ENCODE peak calls at places on chromosomes 12 and 14, in ten cellular contexts. H, A, J, B, V, Q, E, F, M and K are unnamed samples.

GRCh38 chr12:31819427-31819826 is 90.6 kb upstream of the AMN1 start:
- DNase-seq in H (no peak), A (no peak), J (no peak), B (no peak), V (no peak), Q (no peak), E (no peak), F (no peak), M (no peak), K (no peak)

GRCh38 chr12:45637706-45638105 is 91.8 kb upstream of the ARID2 start:
- DNase-seq in H (peak), A (peak), J (no peak), B (no peak), V (no peak), Q (no peak), E (no peak), F (no peak), M (peak), K (peak)

GRCh38 chr14:96349286-96350075 is 13.7 kb downstream of the ATG2B start:
- DNase-seq in H (no peak), A (no peak), J (no peak), B (no peak), V (no peak), Q (no peak), E (no peak), F (no peak), M (no peak), K (no peak)

GRCh38 chr14:75282166-75282547 is 3.5 kb downstream of the FOS start:
- DNase-seq in H (peak), A (no peak), J (no peak), B (no peak), V (no peak), Q (no peak), E (no peak), F (no peak), M (no peak), K (no peak)

GRCh38 chr12:45183263-45183662 is 32.6 kb upstream of the ANO6 start:
- DNase-seq in H (peak), A (no peak), J (no peak), B (no peak), V (no peak), Q (no peak), E (no peak), F (no peak), M (no peak), K (no peak)

GRCh38 chr14:64410084-64410774 is 22.1 kb downstream of the MTHFD1 start:
- DNase-seq in H (peak), A (no peak), J (peak), B (no peak), V (no peak), Q (peak), E (peak), F (no peak), M (peak), K (no peak)

GRCh38 chr12:88450130-88450529 is 130.1 kb downstream of the KITLG start:
- DNase-seq in H (peak), A (no peak), J (no peak), B (no peak), V (no peak), Q (no peak), E (no peak), F (no peak), M (no peak), K (no peak)

GRCh38 chr14:69135133-69135532 is 17.8 kb downstream of the DCAF5 start:
- DNase-seq in H (no peak), A (no peak), J (no peak), B (no peak), V (no peak), Q (no peak), E (no peak), F (no peak), M (no peak), K (no peak)

GRCh38 chr14:93332032-93332852 is 594 bp downstream of the BTBD7 start:
- DNase-seq in H (peak), A (no peak), J (peak), B (peak), V (peak), Q (peak), E (peak), F (peak), M (no peak), K (no peak)

GRCh38 chr12:89880695-89881350 is 172.2 kb upstream of the ATP2B1 start:
- DNase-seq in H (no peak), A (no peak), J (no peak), B (no peak), V (peak), Q (no peak), E (no peak), F (no peak), M (no peak), K (no peak)

GRCh38 chr12:49974231-49974675 is 1.5 kb downstream of the AQP6 start:
- DNase-seq in H (peak), A (peak), J (no peak), B (no peak), V (no peak), Q (peak), E (no peak), F (peak), M (peak), K (no peak)

GRCh38 chr12:43883748-43884147 is 47.9 kb downstream of the TMEM117 start:
- DNase-seq in H (no peak), A (no peak), J (no peak), B (no peak), V (no peak), Q (no peak), E (no peak), F (no peak), M (no peak), K (no peak)

GRCh38 chr12:79624378-79624777 is 66.4 kb downstream of the PAWR start:
- DNase-seq in H (peak), A (no peak), J (no peak), B (no peak), V (no peak), Q (no peak), E (no peak), F (no peak), M (peak), K (no peak)

GRCh38 chr12:4114986-4115385 is 158.6 kb upstream of the CCND2 start:
- DNase-seq in H (no peak), A (no peak), J (no peak), B (no peak), V (no peak), Q (peak), E (no peak), F (no peak), M (no peak), K (no peak)

GRCh38 chr12:10709808-10710207 is 13.3 kb downstream of the YBX3 start:
- DNase-seq in H (no peak), A (no peak), J (no peak), B (no peak), V (no peak), Q (no peak), E (no peak), F (no peak), M (no peak), K (no peak)

GRCh38 chr12:16603265-16603915 is 2.6 kb downstream of the LMO3 start:
- DNase-seq in H (no peak), A (no peak), J (no peak), B (no peak), V (no peak), Q (no peak), E (no peak), F (no peak), M (no peak), K (no peak)

GRCh38 chr12:16603916-16604575 is 1.9 kb downstream of the LMO3 start:
- DNase-seq in H (no peak), A (no peak), J (no peak), B (no peak), V (no peak), Q (no peak), E (no peak), F (no peak), M (no peak), K (no peak)

GRCh38 chr12:16604853-16605252 is 1.1 kb downstream of the LMO3 start:
- DNase-seq in H (no peak), A (no peak), J (no peak), B (no peak), V (no peak), Q (no peak), E (no peak), F (no peak), M (no peak), K (no peak)

GRCh38 chr12:16600525-16600924 is 5.4 kb downstream of the LMO3 start:
- DNase-seq in H (no peak), A (no peak), J (no peak), B (no peak), V (no peak), Q (no peak), E (no peak), F (no peak), M (no peak), K (no peak)

GRCh38 chr12:16602412-16602811 is 3.5 kb downstream of the LMO3 start:
- DNase-seq in H (no peak), A (no peak), J (no peak), B (no peak), V (no peak), Q (no peak), E (no peak), F (no peak), M (no peak), K (no peak)
- TF ChIP-seq CTCF in H (no peak), A (no peak), J (no peak), B (no peak), V (no peak), Q (no peak), E (no peak), F (no peak), M (no peak), K (no peak)

GRCh38 chr14:38618514-38618913 is 362.6 kb upstream of the CLEC14A start:
- DNase-seq in H (no peak), A (no peak), J (no peak), B (no peak), V (no peak), Q (no peak), E (no peak), F (no peak), M (no peak), K (no peak)
- TF ChIP-seq CTCF in H (no peak), A (no peak), J (peak), B (no peak), V (peak), Q (no peak), E (peak), F (no peak), M (no peak), K (no peak)

GRCh38 chr12:121061831-121062230 is 22.8 kb upstream of the OASL start:
- DNase-seq in H (peak), A (no peak), J (no peak), B (no peak), V (no peak), Q (no peak), E (no peak), F (no peak), M (no peak), K (no peak)
- TF ChIP-seq CTCF in H (peak), A (peak), J (peak), B (no peak), V (peak), Q (peak), E (peak), F (no peak), M (peak), K (no peak)

DNA sequence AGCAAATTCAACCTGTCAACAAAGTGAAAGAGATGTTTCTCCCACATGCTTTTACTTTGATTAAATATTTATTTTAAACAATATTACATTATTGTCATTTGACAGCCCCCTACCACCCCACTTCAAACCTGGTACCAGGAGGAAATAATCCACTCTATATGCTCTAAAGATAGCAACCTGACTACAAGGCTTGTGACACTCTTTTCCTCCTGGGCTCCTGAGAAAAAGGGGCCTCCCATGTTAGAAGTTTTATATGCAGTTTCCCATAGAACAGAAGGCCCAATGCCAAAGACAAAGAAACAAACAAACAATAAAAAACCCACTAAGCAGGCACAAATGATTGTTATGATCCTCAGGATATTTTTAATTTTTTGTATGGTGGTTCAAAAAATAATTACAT is 73.6 kb downstream of the RPS29 start:
- DNase-seq in H (no peak), A (no peak), J (no peak), B (no peak), V (no peak), Q (no peak), E (no peak), F (no peak), M (no peak), K (no peak)
- TF ChIP-seq CTCF in H (no peak), A (no peak), J (no peak), B (no peak), V (no peak), Q (no peak), E (no peak), F (no peak), M (no peak), K (no peak)

GRCh38 chr12:57547366-57548315 is 649 bp upstream of the DCTN2 start:
- DNase-seq in H (no peak), A (no peak), J (no peak), B (no peak), V (no peak), Q (no peak), E (no peak), F (no peak), M (no peak), K (no peak)

GRCh38 chr12:57545809-57546437 is 1.1 kb downstream of the DCTN2 start:
- DNase-seq in H (no peak), A (no peak), J (no peak), B (no peak), V (no peak), Q (no peak), E (no peak), F (no peak), M (no peak), K (no peak)

GRCh38 chr12:57549203-57549908 is 488 bp upstream of the KIF5A start:
- DNase-seq in H (no peak), A (no peak), J (no peak), B (no peak), V (no peak), Q (no peak), E (no peak), F (no peak), M (no peak), K (no peak)

GRCh38 chr12:57548488-57548887 is 1.4 kb upstream of the KIF5A start:
- DNase-seq in H (no peak), A (no peak), J (no peak), B (no peak), V (no peak), Q (no peak), E (no peak), F (no peak), M (no peak), K (no peak)

DNA sequence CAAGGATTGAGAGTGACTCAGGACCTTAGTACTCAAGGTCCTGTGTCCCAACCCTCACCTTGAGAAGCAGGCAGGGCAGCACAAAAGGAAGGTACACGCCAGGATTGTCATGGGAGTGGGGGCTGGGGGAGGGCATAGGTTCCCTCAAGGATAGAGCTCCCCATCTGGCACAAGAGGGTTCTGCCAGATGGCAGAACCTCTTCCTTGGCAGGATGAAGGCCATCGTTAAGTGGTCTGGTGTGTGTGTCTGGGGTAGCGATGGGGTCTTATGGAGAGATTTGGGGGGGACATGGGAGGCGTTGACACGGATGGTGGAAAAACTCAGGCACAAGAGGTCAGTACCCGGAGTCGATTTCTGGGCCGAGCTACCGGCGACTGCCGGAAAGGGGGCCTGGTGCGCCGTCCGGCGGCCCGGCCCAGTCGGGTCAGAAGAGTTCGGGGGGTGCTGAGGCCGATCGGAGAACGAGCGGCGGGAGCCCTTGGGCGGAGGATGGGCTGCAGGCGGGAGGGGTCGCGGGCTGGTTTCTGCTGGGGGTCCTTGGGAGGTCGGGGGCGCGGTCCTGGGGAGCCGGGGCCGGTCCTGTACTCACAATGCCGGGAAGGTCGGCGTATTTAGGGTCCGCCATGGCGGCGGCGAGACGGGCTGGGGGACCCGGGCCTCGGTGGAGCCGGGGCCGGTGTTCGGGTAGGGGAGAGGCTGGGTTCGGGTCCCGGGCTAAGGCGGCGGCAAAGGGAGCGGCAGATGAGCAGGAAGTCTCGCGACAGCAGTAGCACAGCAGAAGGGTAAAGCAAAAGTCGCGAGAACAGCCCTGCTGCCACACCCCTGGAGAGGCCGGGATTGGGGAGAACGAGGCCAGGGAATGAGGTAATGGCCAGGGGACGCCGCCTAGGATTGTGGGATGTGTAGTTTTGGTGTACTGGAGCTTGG is at the start of gene DCTN2:
- DNase-seq in H (peak), A (peak), J (peak), B (peak), V (peak), Q (peak), E (peak), F (peak), M (peak), K (peak)
- TF ChIP-seq CTCF in H (peak), A (no peak), J (peak), B (no peak), V (no peak), Q (no peak), E (peak), F (no peak), M (peak), K (no peak)